ENCODE peak calls at places on chromosomes 6 and 20, in seven cellular contexts. Q, F, Z, W, R, J and G are unnamed samples.
A peak's percentile ranks its signal among the peaks of the same experiment; 100 is the strongest.

GRCh38 chr6:109237082-109237985 is 142.0 kb downstream of the CEP57L1 start:
- DNase-seq in W (no peak), Z (no peak), R (no peak), F (no peak), J (no peak), Q (no peak), G (no peak)

GRCh38 chr6:127215931-127216330 is 50.7 kb upstream of the RNF146 start:
- DNase-seq in R (no peak), Q (no peak), J (no peak), W (no peak), F (no peak), Z (no peak), G (no peak)

GRCh38 chr20:53270792-53271375 is 298.7 kb downstream of the TSHZ2 start:
- DNase-seq in Q (no peak), Z (no peak), R (no peak), J (no peak), W (no peak), F (no peak), G (no peak)

GRCh38 chr6:129317931-129318820 is 391.8 kb downstream of the ARHGAP18 start:
- DNase-seq in F (no peak), W (peak; percentile 44), Z (no peak), J (no peak), R (no peak), Q (no peak), G (no peak)

GRCh38 chr6:30156262-30156599 is 4.8 kb downstream of the TRIM10 start:
- DNase-seq in Q (peak; percentile 87), J (peak; percentile 89), Z (no peak), R (no peak), F (no peak), W (peak; percentile 42), G (no peak)

GRCh38 chr6:11921017-11921438 is 91.1 kb upstream of the HIVEP1 start:
- DNase-seq in Z (peak; percentile 27), F (peak; percentile 83), R (peak; percentile 69), W (peak; percentile 93), Q (peak; percentile 53), J (peak; percentile 71), G (peak; percentile 75)

GRCh38 chr6:36820700-36821580 is 18.3 kb downstream of the CPNE5 start:
- DNase-seq in J (no peak), F (no peak), R (no peak), Q (no peak), Z (no peak), W (peak; percentile 51), G (no peak)

GRCh38 chr6:154252676-154253075 is 103.9 kb downstream of the IPCEF1 start:
- DNase-seq in Z (no peak), J (no peak), F (no peak), Q (no peak), R (no peak), W (no peak), G (no peak)

GRCh38 chr6:54308677-54309315 is 555 bp downstream of the TINAG start:
- DNase-seq in W (no peak), J (no peak), F (no peak), Q (no peak), R (no peak), Z (no peak), G (no peak)

GRCh38 chr6:15780437-15780836 is 117.6 kb upstream of the DTNBP1 start:
- DNase-seq in W (no peak), Q (no peak), F (no peak), Z (no peak), R (no peak), J (no peak), G (no peak)

GRCh38 chr6:50956014-50956413 is 137.3 kb downstream of the TFAP2B start:
- DNase-seq in J (no peak), Z (no peak), W (no peak), F (no peak), R (no peak), Q (no peak), G (no peak)
- H3K4me1 ChIP-seq in J (no peaks in the 10 kb centered on the region), Z (peaks cover 2% of the 10 kb centered on the region), W (no peaks in the 10 kb centered on the region), F (no peaks in the 10 kb centered on the region), R (no peaks in the 10 kb centered on the region), Q (no peaks in the 10 kb centered on the region), G (no peaks in the 10 kb centered on the region)

GRCh38 chr20:38550274-38550673 is 30.7 kb upstream of the ADIG start:
- DNase-seq in Q (no peak), J (no peak), W (no peak), R (no peak), Z (no peak), F (no peak), G (no peak)
- TF ChIP-seq CTCF in Q (no peak), J (no peak), W (peak; percentile 5), R (no peak), Z (no peak), F (no peak), G (no peak)

DNA sequence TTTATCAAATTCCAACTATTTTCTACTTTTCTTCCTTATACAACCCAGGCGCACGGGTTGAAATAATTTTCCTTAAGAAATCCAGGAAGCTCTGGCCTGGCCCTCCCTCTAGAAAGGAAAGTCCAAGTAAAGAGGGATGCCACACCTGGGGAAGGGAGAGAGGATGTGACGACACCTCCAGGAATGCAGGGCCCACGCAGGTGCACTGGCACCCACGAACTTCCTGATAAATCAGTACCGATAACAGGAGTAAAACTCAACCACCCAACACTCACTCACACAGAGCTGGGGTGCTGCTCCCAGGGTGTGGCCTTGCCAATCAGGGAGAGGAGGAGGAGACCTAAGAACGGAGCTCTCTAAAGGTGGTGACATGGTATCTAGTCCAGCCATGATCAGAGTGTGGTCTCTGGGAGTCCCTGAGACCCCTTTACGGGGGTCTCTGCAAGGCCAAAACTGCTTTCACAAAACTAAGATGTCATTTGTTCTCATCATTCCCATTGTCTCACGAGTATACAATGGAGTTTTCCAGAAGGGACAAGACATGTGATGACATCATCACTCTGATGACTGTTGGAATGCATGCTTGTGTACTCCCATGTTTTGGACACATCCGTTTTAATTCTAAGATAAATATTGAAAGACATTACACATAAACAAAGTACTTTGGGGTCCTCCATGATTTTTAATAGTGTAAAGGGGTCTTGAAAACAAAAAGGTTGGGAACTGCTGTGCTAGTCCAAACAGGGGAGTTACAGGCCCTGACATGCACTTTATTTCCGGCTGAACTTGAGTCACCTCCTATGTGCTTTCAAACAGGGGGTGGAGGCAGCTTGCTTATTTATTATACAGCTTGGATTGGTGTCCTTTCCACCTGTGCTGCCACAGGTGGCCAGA is 2.2 kb upstream of the PARD6B start:
- DNase-seq in R (no peak), F (peak; percentile 59), Q (peak; percentile 73), J (peak; percentile 86), Z (no peak), W (no peak), G (no peak)
- H3K4me1 ChIP-seq in R (peaks cover 23% of the 10 kb centered on the region), F (peaks cover 45% of the 10 kb centered on the region), Q (peaks cover 7% of the 10 kb centered on the region), J (no peaks in the 10 kb centered on the region), Z (peaks cover 54% of the 10 kb centered on the region), W (peaks cover 17% of the 10 kb centered on the region), G (no peaks in the 10 kb centered on the region)

GRCh38 chr6:77124604-77125003 is 338.7 kb downstream of the HTR1B start:
- DNase-seq in W (peak; percentile 0), J (no peak), Q (no peak), F (no peak), Z (peak; percentile 5), R (no peak), G (no peak)
- TF ChIP-seq CTCF in W (no peak), J (no peak), Q (no peak), F (no peak), Z (peak; percentile 18), R (no peak), G (no peak)

GRCh38 chr6:70208235-70208790 is 94.6 kb downstream of the COL9A1 start:
- DNase-seq in Q (no peak), W (no peak), J (no peak), Z (no peak), F (no peak), R (no peak), G (no peak)

GRCh38 chr6:70215460-70215859 is 87.4 kb downstream of the COL9A1 start:
- DNase-seq in Z (no peak), F (no peak), J (no peak), R (no peak), Q (no peak), W (no peak), G (no peak)

GRCh38 chr6:70210462-70210861 is 92.4 kb downstream of the COL9A1 start:
- DNase-seq in F (no peak), W (no peak), J (no peak), Q (no peak), Z (peak; percentile 14), R (no peak), G (no peak)
- H3K4me1 ChIP-seq in F (no peaks in the 10 kb centered on the region), W (no peaks in the 10 kb centered on the region), J (no peaks in the 10 kb centered on the region), Q (no peaks in the 10 kb centered on the region), Z (no peaks in the 10 kb centered on the region), R (no peaks in the 10 kb centered on the region), G (no peaks in the 10 kb centered on the region)

GRCh38 chr20:24609757-24610156 is 140.3 kb downstream of the SYNDIG1 start:
- DNase-seq in W (no peak), F (no peak), Q (no peak), R (no peak), J (no peak), Z (no peak), G (no peak)
- TF ChIP-seq CTCF in W (no peak), F (no peak), Q (no peak), R (no peak), J (no peak), Z (no peak), G (no peak)